ENCODE peak calls at places on chromosomes 16 and 17, in eight cellular contexts. One of them, this sample, is unnamed.

GRCh38 chr17:68195667-68196393 is 52.0 kb upstream of the AMZ2 start:
- DNase-seq in adrenal gland: no peak
- DNase-seq in IMR-90: no peak
- DNase-seq in right lobe of liver: peak; percentile 28
- DNase-seq in uterus: no peak
- DNase-seq in ovary: no peak
- DNase-seq in HepG2: no peak
- DNase-seq in Peyer's patch: no peak
- DNase-seq in this sample: no peak

GRCh38 chr17:75047398-75048098 is 523 bp downstream of the KCTD2 start:
- DNase-seq in adrenal gland: peak; percentile 49
- DNase-seq in IMR-90: no peak
- DNase-seq in right lobe of liver: peak; percentile 49
- DNase-seq in uterus: peak; percentile 54
- DNase-seq in ovary: peak; percentile 61
- DNase-seq in HepG2: no peak
- DNase-seq in Peyer's patch: peak; percentile 73
- DNase-seq in this sample: peak; percentile 32

GRCh38 chr17:77480509-77481215 is 339.9 kb downstream of the SEC14L1 start:
- DNase-seq in adrenal gland: no peak
- DNase-seq in IMR-90: no peak
- DNase-seq in right lobe of liver: no peak
- DNase-seq in uterus: no peak
- DNase-seq in ovary: no peak
- DNase-seq in HepG2: no peak
- DNase-seq in Peyer's patch: no peak
- DNase-seq in this sample: no peak

GRCh38 chr16:83554096-83554495 is 253.7 kb upstream of the HSBP1 start:
- DNase-seq in adrenal gland: no peak
- DNase-seq in IMR-90: no peak
- DNase-seq in right lobe of liver: no peak
- DNase-seq in uterus: no peak
- DNase-seq in ovary: no peak
- DNase-seq in HepG2: no peak
- DNase-seq in Peyer's patch: no peak
- DNase-seq in this sample: no peak

GRCh38 chr16:729768-730665 is 3.1 kb downstream of the HAGHL start:
- DNase-seq in adrenal gland: peak; percentile 10
- DNase-seq in IMR-90: no peak
- DNase-seq in right lobe of liver: no peak
- DNase-seq in uterus: no peak
- DNase-seq in ovary: no peak
- DNase-seq in HepG2: no peak
- DNase-seq in Peyer's patch: no peak
- DNase-seq in this sample: no peak

GRCh38 chr16:70703041-70703834 is 17.4 kb upstream of the MTSS2 start:
- DNase-seq in adrenal gland: peak; percentile 95
- DNase-seq in IMR-90: peak; percentile 94
- DNase-seq in right lobe of liver: no peak
- DNase-seq in uterus: peak; percentile 70
- DNase-seq in ovary: no peak
- DNase-seq in HepG2: peak; percentile 79
- DNase-seq in Peyer's patch: no peak
- DNase-seq in this sample: peak; percentile 51

GRCh38 chr16:17395849-17396480 is 74.8 kb downstream of the XYLT1 start:
- DNase-seq in adrenal gland: no peak
- DNase-seq in IMR-90: no peak
- DNase-seq in right lobe of liver: no peak
- DNase-seq in uterus: peak; percentile 44
- DNase-seq in ovary: peak; percentile 59
- DNase-seq in HepG2: no peak
- DNase-seq in Peyer's patch: no peak
- DNase-seq in this sample: peak; percentile 90

GRCh38 chr17:1643999-1644492 is 1.5 kb downstream of the SCARF1 start:
- DNase-seq in adrenal gland: no peak
- DNase-seq in IMR-90: no peak
- DNase-seq in right lobe of liver: no peak
- DNase-seq in uterus: no peak
- DNase-seq in ovary: no peak
- DNase-seq in HepG2: no peak
- DNase-seq in Peyer's patch: no peak
- DNase-seq in this sample: no peak

GRCh38 chr16:88634994-88635670 is 3.2 kb upstream of the IL17C start:
- DNase-seq in adrenal gland: no peak
- DNase-seq in IMR-90: peak; percentile 22
- DNase-seq in right lobe of liver: no peak
- DNase-seq in uterus: no peak
- DNase-seq in ovary: no peak
- DNase-seq in HepG2: no peak
- DNase-seq in Peyer's patch: no peak
- DNase-seq in this sample: no peak

GRCh38 chr16:1414532-1415265 is at the start of gene UNKL:
- DNase-seq in adrenal gland: peak; percentile 74
- DNase-seq in IMR-90: peak; percentile 43
- DNase-seq in right lobe of liver: peak; percentile 84
- DNase-seq in uterus: peak; percentile 84
- DNase-seq in ovary: peak; percentile 83
- DNase-seq in HepG2: peak; percentile 77
- DNase-seq in Peyer's patch: peak; percentile 84
- DNase-seq in this sample: peak; percentile 79

GRCh38 chr17:11550431-11550830 is 47.8 kb upstream of the DNAH9 start:
- DNase-seq in adrenal gland: no peak
- DNase-seq in IMR-90: no peak
- DNase-seq in right lobe of liver: no peak
- DNase-seq in uterus: no peak
- DNase-seq in ovary: no peak
- DNase-seq in HepG2: no peak
- DNase-seq in Peyer's patch: no peak
- DNase-seq in this sample: no peak

GRCh38 chr16:3934491-3935185 is 54.1 kb upstream of the CREBBP start:
- DNase-seq in adrenal gland: no peak
- DNase-seq in IMR-90: no peak
- DNase-seq in right lobe of liver: no peak
- DNase-seq in uterus: no peak
- DNase-seq in ovary: no peak
- DNase-seq in HepG2: no peak
- DNase-seq in Peyer's patch: no peak
- DNase-seq in this sample: no peak

GRCh38 chr17:72422505-72423285 is 301.9 kb downstream of the SOX9 start:
- DNase-seq in adrenal gland: peak; percentile 11
- DNase-seq in IMR-90: peak; percentile 92
- DNase-seq in right lobe of liver: peak; percentile 49
- DNase-seq in uterus: no peak
- DNase-seq in ovary: no peak
- DNase-seq in HepG2: peak; percentile 96
- DNase-seq in Peyer's patch: peak; percentile 77
- DNase-seq in this sample: peak; percentile 83
- H3K27ac ChIP-seq in adrenal gland: no peak overlapping the region
- H3K27ac ChIP-seq in IMR-90: peak overlapping the region; percentile 42
- H3K27ac ChIP-seq in right lobe of liver: no peak overlapping the region
- H3K27ac ChIP-seq in uterus: no peak overlapping the region
- H3K27ac ChIP-seq in ovary: no peak overlapping the region
- H3K27ac ChIP-seq in HepG2: peak overlapping the region; percentile 83
- H3K27ac ChIP-seq in Peyer's patch: peak overlapping the region; percentile 36
- H3K27ac ChIP-seq in this sample: peak overlapping the region; percentile 83

DNA sequence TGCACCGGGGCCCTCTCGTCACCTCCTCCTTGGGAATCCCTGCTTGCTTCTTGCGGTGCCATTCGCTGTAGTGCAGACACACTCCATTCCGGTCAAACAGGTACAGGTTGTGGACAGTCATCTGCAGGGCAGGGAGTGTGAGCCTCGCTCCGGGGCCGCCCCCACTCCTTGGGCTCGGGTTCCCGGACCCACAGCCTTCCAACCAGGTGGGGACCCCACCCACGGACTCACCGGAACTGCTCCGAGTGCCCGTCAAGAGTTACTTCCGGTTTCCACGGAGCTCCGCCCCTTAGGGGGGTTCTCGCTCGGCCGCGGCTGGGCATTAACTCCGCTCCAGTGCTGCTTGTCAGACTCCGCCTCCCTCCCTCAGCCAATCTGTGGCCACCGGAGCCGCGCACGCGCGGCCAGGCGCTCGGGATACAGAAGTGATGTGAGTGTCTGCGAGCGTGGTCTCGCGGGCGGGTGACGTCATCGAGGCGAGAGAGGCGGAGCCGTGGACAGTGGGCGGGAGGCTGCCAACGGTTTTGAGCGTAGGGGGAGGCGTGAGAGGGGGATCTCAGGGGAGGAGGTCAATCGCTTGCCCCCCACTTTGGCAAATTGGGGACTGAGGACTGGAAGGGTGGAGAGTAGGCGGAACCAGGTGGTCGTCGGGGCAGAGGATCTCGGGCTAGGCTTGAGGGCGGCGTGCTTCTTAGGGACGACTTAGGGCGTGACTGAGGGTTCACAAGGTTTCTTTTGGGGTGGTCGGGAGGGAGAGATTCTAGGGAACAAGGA is at the start of the genes CNTROB and TRAPPC1:
- DNase-seq in adrenal gland: peak; percentile 99
- DNase-seq in IMR-90: peak; percentile 99
- DNase-seq in right lobe of liver: peak; percentile 99
- DNase-seq in uterus: peak; percentile 100
- DNase-seq in ovary: peak; percentile 99
- DNase-seq in HepG2: peak; percentile 97
- DNase-seq in Peyer's patch: peak; percentile 99
- DNase-seq in this sample: peak; percentile 100
- TF ChIP-seq POLR2A in adrenal gland: peak; percentile 49
- TF ChIP-seq POLR2A in IMR-90: peak; percentile 77
- TF ChIP-seq POLR2A in right lobe of liver: peak; percentile 44
- TF ChIP-seq POLR2A in uterus: peak; percentile 86
- TF ChIP-seq POLR2A in ovary: peak; percentile 85
- TF ChIP-seq POLR2A in HepG2: peak; percentile 50
- TF ChIP-seq POLR2A in Peyer's patch: peak; percentile 50
- TF ChIP-seq POLR2A in this sample: peak; percentile 68

DNA sequence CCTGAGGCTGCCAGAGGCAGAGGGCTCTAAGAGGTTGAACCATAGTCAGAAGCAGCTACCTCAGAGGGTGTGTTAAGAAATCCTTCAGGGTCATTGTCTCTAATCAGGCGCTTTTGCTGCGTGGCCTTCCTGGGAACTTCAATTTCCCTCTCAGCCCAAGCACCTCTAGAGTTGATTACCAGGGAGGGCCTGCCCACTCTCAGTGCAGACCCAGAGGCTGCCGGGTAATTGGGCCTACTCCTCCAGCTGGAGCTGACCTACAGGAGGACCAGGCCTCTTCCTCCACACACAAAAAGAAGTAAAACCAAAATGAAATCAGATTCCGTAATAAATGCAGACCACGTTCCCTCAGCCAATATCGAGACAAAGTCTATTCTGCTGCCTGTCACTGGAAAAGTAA is 305.0 kb upstream of the CCL2 start:
- DNase-seq in adrenal gland: no peak
- DNase-seq in IMR-90: no peak
- DNase-seq in right lobe of liver: no peak
- DNase-seq in uterus: no peak
- DNase-seq in ovary: no peak
- DNase-seq in HepG2: no peak
- DNase-seq in Peyer's patch: no peak
- DNase-seq in this sample: no peak
- H3K4me1 ChIP-seq in adrenal gland: no peaks in the 10 kb centered on the region
- H3K4me1 ChIP-seq in IMR-90: no peaks in the 10 kb centered on the region
- H3K4me1 ChIP-seq in right lobe of liver: no peaks in the 10 kb centered on the region
- H3K4me1 ChIP-seq in uterus: no peaks in the 10 kb centered on the region
- H3K4me1 ChIP-seq in ovary: no peaks in the 10 kb centered on the region
- H3K4me1 ChIP-seq in HepG2: no peaks in the 10 kb centered on the region
- H3K4me1 ChIP-seq in Peyer's patch: no peaks in the 10 kb centered on the region
- H3K4me1 ChIP-seq in this sample: no peaks in the 10 kb centered on the region

DNA sequence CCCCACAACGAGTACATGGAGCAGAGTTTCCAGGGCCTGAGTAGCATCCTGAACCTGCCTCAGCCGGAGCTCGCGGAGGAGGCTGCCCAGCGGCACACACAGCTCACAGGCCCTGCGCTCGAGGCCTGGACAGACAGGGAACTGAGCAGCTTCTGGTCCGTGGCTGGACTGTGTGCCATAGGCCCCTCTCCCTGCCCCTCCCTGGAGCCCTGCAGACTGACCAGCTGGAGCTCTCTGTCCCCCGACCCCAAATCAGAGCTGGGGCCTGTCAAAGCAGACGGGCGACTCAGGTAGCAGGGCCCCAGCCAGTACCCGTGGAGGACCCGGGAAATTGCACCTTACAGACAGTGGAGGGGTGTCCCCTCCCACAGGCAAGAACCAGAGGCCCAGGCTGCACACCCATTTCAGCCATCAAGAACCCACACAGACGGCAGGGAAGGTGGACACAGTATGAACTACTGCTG is 13.0 kb downstream of the MRPL27 start:
- DNase-seq in adrenal gland: no peak
- DNase-seq in IMR-90: no peak
- DNase-seq in right lobe of liver: no peak
- DNase-seq in uterus: no peak
- DNase-seq in ovary: no peak
- DNase-seq in HepG2: no peak
- DNase-seq in Peyer's patch: no peak
- DNase-seq in this sample: no peak
- H3K27ac ChIP-seq in adrenal gland: no peak overlapping the region
- H3K27ac ChIP-seq in IMR-90: no peak overlapping the region
- H3K27ac ChIP-seq in right lobe of liver: no peak overlapping the region
- H3K27ac ChIP-seq in uterus: no peak overlapping the region
- H3K27ac ChIP-seq in ovary: no peak overlapping the region
- H3K27ac ChIP-seq in HepG2: no peak overlapping the region
- H3K27ac ChIP-seq in Peyer's patch: no peak overlapping the region
- H3K27ac ChIP-seq in this sample: peak overlapping the region; percentile 17

GRCh38 chr17:48054238-48055185 is 6.4 kb downstream of the NFE2L1 start:
- DNase-seq in adrenal gland: peak; percentile 95
- DNase-seq in IMR-90: peak; percentile 60
- DNase-seq in right lobe of liver: peak; percentile 74
- DNase-seq in uterus: peak; percentile 83
- DNase-seq in ovary: peak; percentile 77
- DNase-seq in HepG2: no peak
- DNase-seq in Peyer's patch: no peak
- DNase-seq in this sample: peak; percentile 87
- TF ChIP-seq POLR2A in adrenal gland: peak; percentile 29
- TF ChIP-seq POLR2A in IMR-90: no peak
- TF ChIP-seq POLR2A in right lobe of liver: no peak
- TF ChIP-seq POLR2A in uterus: no peak
- TF ChIP-seq POLR2A in ovary: no peak
- TF ChIP-seq POLR2A in HepG2: no peak
- TF ChIP-seq POLR2A in Peyer's patch: no peak
- TF ChIP-seq POLR2A in this sample: no peak

DNA sequence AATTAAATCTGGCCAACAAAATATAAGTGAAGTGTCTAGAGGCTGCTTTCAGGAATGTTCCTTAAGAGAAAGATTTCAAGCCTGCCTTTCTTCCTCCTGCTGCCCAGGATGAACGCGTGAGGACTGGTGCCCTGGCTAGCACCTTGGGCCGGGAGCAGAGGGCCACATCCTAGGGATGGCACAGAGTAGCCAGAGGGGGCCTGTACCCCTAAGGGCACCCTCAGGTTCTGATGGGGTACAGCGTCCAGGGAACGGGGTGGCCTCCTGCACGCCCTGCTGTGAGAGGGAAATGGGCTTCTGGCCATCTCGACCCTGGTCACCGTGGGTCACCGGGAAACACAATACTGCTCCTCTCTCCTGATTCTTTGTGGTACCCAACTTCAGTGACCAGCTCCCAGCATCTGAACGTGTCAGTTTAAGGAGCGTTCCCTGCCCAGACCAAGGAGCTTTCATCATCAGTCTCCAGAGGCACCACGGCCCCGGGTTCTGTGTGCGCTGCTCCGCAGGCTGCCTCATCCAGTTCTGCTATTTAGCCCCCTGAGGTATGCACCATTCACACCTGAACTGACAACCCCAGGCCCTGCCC is 40.3 kb downstream of the MAP1LC3B start:
- DNase-seq in adrenal gland: no peak
- DNase-seq in IMR-90: no peak
- DNase-seq in right lobe of liver: no peak
- DNase-seq in uterus: no peak
- DNase-seq in ovary: no peak
- DNase-seq in HepG2: no peak
- DNase-seq in Peyer's patch: no peak
- DNase-seq in this sample: no peak
- H3K4me1 ChIP-seq in adrenal gland: peaks cover 35% of the 10 kb centered on the region
- H3K4me1 ChIP-seq in IMR-90: peaks cover 22% of the 10 kb centered on the region
- H3K4me1 ChIP-seq in right lobe of liver: no peaks in the 10 kb centered on the region
- H3K4me1 ChIP-seq in uterus: peaks cover 4% of the 10 kb centered on the region
- H3K4me1 ChIP-seq in ovary: peaks cover 8% of the 10 kb centered on the region
- H3K4me1 ChIP-seq in HepG2: no peaks in the 10 kb centered on the region
- H3K4me1 ChIP-seq in Peyer's patch: no peaks in the 10 kb centered on the region
- H3K4me1 ChIP-seq in this sample: no peaks in the 10 kb centered on the region